ENCODE peak calls at places on chromosomes 16 and 17, in five cellular contexts. One of them, this sample, is unnamed.

GRCh38 chr17:17141279-17141678 is 64.9 kb downstream of the PLD6 start:
- DNase-seq in activated CD4-positive, CD25-positive, alpha-beta regulatory T cell: no peak
- DNase-seq in stimulated activated CD4-positive, alpha-beta T cell treated with anti-CD3 and anti-CD28 coated beads, Interleukin-1b, Interleukin-23, amount 100 ng/mL, for 48 hours: no peak
- DNase-seq in Caki2: no peak
- DNase-seq in memory B cell: no peak
- DNase-seq in this sample: no peak

GRCh38 chr17:35149941-35150340 is 2.3 kb downstream of the UNC45B start:
- DNase-seq in memory B cell: no peak
- DNase-seq in stimulated activated CD4-positive, alpha-beta T cell treated with anti-CD3 and anti-CD28 coated beads, Interleukin-1b, Interleukin-23, amount 100 ng/mL, for 48 hours: no peak
- DNase-seq in activated CD4-positive, CD25-positive, alpha-beta regulatory T cell: no peak
- DNase-seq in Caki2: no peak
- DNase-seq in this sample: no peak

GRCh38 chr17:55749985-55750384 is 866 bp upstream of the PCTP start:
- DNase-seq in activated CD4-positive, CD25-positive, alpha-beta regulatory T cell: no peak
- DNase-seq in Caki2: no peak
- DNase-seq in memory B cell: no peak
- DNase-seq in stimulated activated CD4-positive, alpha-beta T cell treated with anti-CD3 and anti-CD28 coated beads, Interleukin-1b, Interleukin-23, amount 100 ng/mL, for 48 hours: no peak
- DNase-seq in this sample: no peak

GRCh38 chr17:42979511-42980273 is at the start of gene PTGES3L:
- DNase-seq in Caki2: no peak
- DNase-seq in stimulated activated CD4-positive, alpha-beta T cell treated with anti-CD3 and anti-CD28 coated beads, Interleukin-1b, Interleukin-23, amount 100 ng/mL, for 48 hours: peak; percentile 39
- DNase-seq in activated CD4-positive, CD25-positive, alpha-beta regulatory T cell: no peak
- DNase-seq in memory B cell: no peak
- DNase-seq in this sample: peak; percentile 58

GRCh38 chr17:62216847-62217246 is 151.8 kb upstream of the MED13 start:
- DNase-seq in stimulated activated CD4-positive, alpha-beta T cell treated with anti-CD3 and anti-CD28 coated beads, Interleukin-1b, Interleukin-23, amount 100 ng/mL, for 48 hours: no peak
- DNase-seq in Caki2: no peak
- DNase-seq in activated CD4-positive, CD25-positive, alpha-beta regulatory T cell: no peak
- DNase-seq in memory B cell: no peak
- DNase-seq in this sample: no peak

GRCh38 chr17:17481860-17482259 is 5.1 kb downstream of the MED9 start:
- DNase-seq in activated CD4-positive, CD25-positive, alpha-beta regulatory T cell: no peak
- DNase-seq in stimulated activated CD4-positive, alpha-beta T cell treated with anti-CD3 and anti-CD28 coated beads, Interleukin-1b, Interleukin-23, amount 100 ng/mL, for 48 hours: no peak
- DNase-seq in memory B cell: no peak
- DNase-seq in Caki2: no peak
- DNase-seq in this sample: no peak

GRCh38 chr17:34562387-34562786 is 17.0 kb upstream of the TMEM132E start:
- DNase-seq in stimulated activated CD4-positive, alpha-beta T cell treated with anti-CD3 and anti-CD28 coated beads, Interleukin-1b, Interleukin-23, amount 100 ng/mL, for 48 hours: no peak
- DNase-seq in Caki2: no peak
- DNase-seq in memory B cell: no peak
- DNase-seq in activated CD4-positive, CD25-positive, alpha-beta regulatory T cell: no peak
- DNase-seq in this sample: peak; percentile 19

GRCh38 chr17:55704412-55704811 is 18.3 kb downstream of the TMEM100 start:
- DNase-seq in Caki2: no peak
- DNase-seq in stimulated activated CD4-positive, alpha-beta T cell treated with anti-CD3 and anti-CD28 coated beads, Interleukin-1b, Interleukin-23, amount 100 ng/mL, for 48 hours: no peak
- DNase-seq in memory B cell: no peak
- DNase-seq in activated CD4-positive, CD25-positive, alpha-beta regulatory T cell: no peak
- DNase-seq in this sample: no peak

GRCh38 chr17:13365331-13365730 is 236.4 kb downstream of the HS3ST3A1 start:
- DNase-seq in stimulated activated CD4-positive, alpha-beta T cell treated with anti-CD3 and anti-CD28 coated beads, Interleukin-1b, Interleukin-23, amount 100 ng/mL, for 48 hours: no peak
- DNase-seq in memory B cell: no peak
- DNase-seq in activated CD4-positive, CD25-positive, alpha-beta regulatory T cell: no peak
- DNase-seq in Caki2: no peak
- DNase-seq in this sample: no peak

GRCh38 chr17:82301300-82301915 is 16.0 kb downstream of the CD7 start:
- DNase-seq in memory B cell: peak; percentile 44
- DNase-seq in stimulated activated CD4-positive, alpha-beta T cell treated with anti-CD3 and anti-CD28 coated beads, Interleukin-1b, Interleukin-23, amount 100 ng/mL, for 48 hours: peak; percentile 39
- DNase-seq in activated CD4-positive, CD25-positive, alpha-beta regulatory T cell: no peak
- DNase-seq in Caki2: no peak
- DNase-seq in this sample: no peak

GRCh38 chr16:30745082-30745481 is 3.1 kb upstream of the PHKG2 start:
- DNase-seq in Caki2: no peak
- DNase-seq in activated CD4-positive, CD25-positive, alpha-beta regulatory T cell: no peak
- DNase-seq in stimulated activated CD4-positive, alpha-beta T cell treated with anti-CD3 and anti-CD28 coated beads, Interleukin-1b, Interleukin-23, amount 100 ng/mL, for 48 hours: no peak
- DNase-seq in memory B cell: no peak
- DNase-seq in this sample: no peak

GRCh38 chr16:53892155-53892554 is 188.2 kb downstream of the FTO start:
- DNase-seq in memory B cell: no peak
- DNase-seq in stimulated activated CD4-positive, alpha-beta T cell treated with anti-CD3 and anti-CD28 coated beads, Interleukin-1b, Interleukin-23, amount 100 ng/mL, for 48 hours: peak; percentile 39
- DNase-seq in Caki2: peak; percentile 43
- DNase-seq in activated CD4-positive, CD25-positive, alpha-beta regulatory T cell: no peak
- DNase-seq in this sample: peak; percentile 64

GRCh38 chr17:7156342-7156940 is 22.7 kb downstream of the ASGR1 start:
- DNase-seq in Caki2: no peak
- DNase-seq in activated CD4-positive, CD25-positive, alpha-beta regulatory T cell: no peak
- DNase-seq in stimulated activated CD4-positive, alpha-beta T cell treated with anti-CD3 and anti-CD28 coated beads, Interleukin-1b, Interleukin-23, amount 100 ng/mL, for 48 hours: no peak
- DNase-seq in memory B cell: no peak
- DNase-seq in this sample: no peak

GRCh38 chr16:14600164-14600563 is 29.9 kb downstream of the PARN start:
- DNase-seq in activated CD4-positive, CD25-positive, alpha-beta regulatory T cell: no peak
- DNase-seq in Caki2: peak; percentile 25
- DNase-seq in memory B cell: no peak
- DNase-seq in stimulated activated CD4-positive, alpha-beta T cell treated with anti-CD3 and anti-CD28 coated beads, Interleukin-1b, Interleukin-23, amount 100 ng/mL, for 48 hours: no peak
- DNase-seq in this sample: peak; percentile 60

GRCh38 chr16:89317101-89317671 is 99.7 kb downstream of the ZNF778 start:
- DNase-seq in memory B cell: no peak
- DNase-seq in stimulated activated CD4-positive, alpha-beta T cell treated with anti-CD3 and anti-CD28 coated beads, Interleukin-1b, Interleukin-23, amount 100 ng/mL, for 48 hours: no peak
- DNase-seq in activated CD4-positive, CD25-positive, alpha-beta regulatory T cell: no peak
- DNase-seq in Caki2: no peak
- DNase-seq in this sample: no peak

GRCh38 chr16:84614914-84615813 is 2.7 kb downstream of the COTL1 start:
- DNase-seq in memory B cell: no peak
- DNase-seq in activated CD4-positive, CD25-positive, alpha-beta regulatory T cell: no peak
- DNase-seq in stimulated activated CD4-positive, alpha-beta T cell treated with anti-CD3 and anti-CD28 coated beads, Interleukin-1b, Interleukin-23, amount 100 ng/mL, for 48 hours: no peak
- DNase-seq in Caki2: no peak
- DNase-seq in this sample: no peak

GRCh38 chr16:13471036-13471435 is 448.9 kb upstream of the ERCC4 start:
- DNase-seq in memory B cell: no peak
- DNase-seq in stimulated activated CD4-positive, alpha-beta T cell treated with anti-CD3 and anti-CD28 coated beads, Interleukin-1b, Interleukin-23, amount 100 ng/mL, for 48 hours: no peak
- DNase-seq in activated CD4-positive, CD25-positive, alpha-beta regulatory T cell: no peak
- DNase-seq in Caki2: peak; percentile 8
- DNase-seq in this sample: peak; percentile 17

GRCh38 chr17:1050246-1050995 is 53.5 kb downstream of the TIMM22 start:
- DNase-seq in stimulated activated CD4-positive, alpha-beta T cell treated with anti-CD3 and anti-CD28 coated beads, Interleukin-1b, Interleukin-23, amount 100 ng/mL, for 48 hours: no peak
- DNase-seq in memory B cell: no peak
- DNase-seq in activated CD4-positive, CD25-positive, alpha-beta regulatory T cell: no peak
- DNase-seq in Caki2: no peak
- DNase-seq in this sample: no peak

GRCh38 chr16:47374629-47375028 is 86.2 kb downstream of the ITFG1 start:
- DNase-seq in activated CD4-positive, CD25-positive, alpha-beta regulatory T cell: no peak
- DNase-seq in Caki2: no peak
- DNase-seq in stimulated activated CD4-positive, alpha-beta T cell treated with anti-CD3 and anti-CD28 coated beads, Interleukin-1b, Interleukin-23, amount 100 ng/mL, for 48 hours: no peak
- DNase-seq in memory B cell: no peak
- DNase-seq in this sample: no peak

GRCh38 chr16:87339086-87339723 is 22.0 kb upstream of the C16orf95 start:
- DNase-seq in stimulated activated CD4-positive, alpha-beta T cell treated with anti-CD3 and anti-CD28 coated beads, Interleukin-1b, Interleukin-23, amount 100 ng/mL, for 48 hours: no peak
- DNase-seq in memory B cell: no peak
- DNase-seq in Caki2: no peak
- DNase-seq in activated CD4-positive, CD25-positive, alpha-beta regulatory T cell: no peak
- DNase-seq in this sample: no peak

GRCh38 chr17:41769985-41770384 is 16.5 kb downstream of the JUP start:
- DNase-seq in stimulated activated CD4-positive, alpha-beta T cell treated with anti-CD3 and anti-CD28 coated beads, Interleukin-1b, Interleukin-23, amount 100 ng/mL, for 48 hours: no peak
- DNase-seq in memory B cell: no peak
- DNase-seq in Caki2: no peak
- DNase-seq in activated CD4-positive, CD25-positive, alpha-beta regulatory T cell: no peak
- DNase-seq in this sample: no peak

GRCh38 chr16:47965439-47965838 is 190.4 kb downstream of the ABCC12 start:
- DNase-seq in activated CD4-positive, CD25-positive, alpha-beta regulatory T cell: no peak
- DNase-seq in stimulated activated CD4-positive, alpha-beta T cell treated with anti-CD3 and anti-CD28 coated beads, Interleukin-1b, Interleukin-23, amount 100 ng/mL, for 48 hours: no peak
- DNase-seq in Caki2: no peak
- DNase-seq in memory B cell: no peak
- DNase-seq in this sample: no peak

GRCh38 chr17:17528696-17529652 is 32.8 kb upstream of the RASD1 start:
- DNase-seq in stimulated activated CD4-positive, alpha-beta T cell treated with anti-CD3 and anti-CD28 coated beads, Interleukin-1b, Interleukin-23, amount 100 ng/mL, for 48 hours: no peak
- DNase-seq in memory B cell: no peak
- DNase-seq in Caki2: no peak
- DNase-seq in activated CD4-positive, CD25-positive, alpha-beta regulatory T cell: no peak
- DNase-seq in this sample: no peak

GRCh38 chr17:78362671-78363070 is 2.8 kb upstream of the SOCS3 start:
- DNase-seq in Caki2: peak; percentile 37
- DNase-seq in memory B cell: no peak
- DNase-seq in activated CD4-positive, CD25-positive, alpha-beta regulatory T cell: no peak
- DNase-seq in stimulated activated CD4-positive, alpha-beta T cell treated with anti-CD3 and anti-CD28 coated beads, Interleukin-1b, Interleukin-23, amount 100 ng/mL, for 48 hours: no peak
- DNase-seq in this sample: peak; percentile 47

This sample was measured in ACHN.